ENCODE peak calls at places on chromosome 20, in four cellular contexts. U is COR-L47; V is cardiac fibroblast; L is activated CD8-positive, alpha-beta memory T cell treated with anti-CD3 and anti-CD28 coated beads for 4 hours. P is an unnamed sample.

GRCh38 chr20:8842525-8842924 is 226.4 kb upstream of the PLCB4 start:
- DNase-seq in V (no peak), U (no peak), L (no peak), P (no peak)

GRCh38 chr20:53805895-53806384 is 212.3 kb upstream of the ZNF217 start:
- DNase-seq in U (no peak), L (no peak), V (peak; percentile 45), P (no peak)

GRCh38 chr20:32110727-32111126 is 1.2 kb downstream of the TM9SF4 start:
- DNase-seq in V (no peak), L (no peak), U (no peak), P (no peak)

GRCh38 chr20:8254911-8255582 is 123.0 kb downstream of the PLCB1 start:
- DNase-seq in V (no peak), L (no peak), U (no peak), P (no peak)

GRCh38 chr20:59765599-59766177 is 161.3 kb downstream of the PHACTR3 start:
- DNase-seq in U (no peak), V (no peak), L (no peak), P (no peak)

GRCh38 chr20:45538209-45538798 is 978 bp downstream of the WFDC6 start:
- DNase-seq in U (no peak), V (no peak), L (no peak), P (no peak)

GRCh38 chr20:3164043-3164762 is 4.5 kb upstream of the FASTKD5 start:
- DNase-seq in U (no peak), L (no peak), V (no peak), P (no peak)

GRCh38 chr20:59453634-59454241 is 150.6 kb upstream of the PHACTR3 start:
- DNase-seq in U (no peak), V (no peak), L (no peak), P (no peak)

GRCh38 chr20:35773154-35773751 is 1.4 kb downstream of the PHF20 start:
- DNase-seq in V (peak; percentile 50), U (no peak), L (peak; percentile 21), P (no peak)

GRCh38 chr20:57102566-57102965 is 163.9 kb downstream of the BMP7 start:
- DNase-seq in U (no peak), L (no peak), V (no peak), P (no peak)

GRCh38 chr20:31517373-31517772 is 3.1 kb downstream of the HM13 start:
- DNase-seq in V (peak; percentile 64), U (peak; percentile 61), L (no peak), P (no peak)

GRCh38 chr20:32062776-32063170 is 10.7 kb downstream of the HCK start:
- DNase-seq in L (no peak), V (no peak), U (no peak), P (no peak)

GRCh38 chr20:33627577-33628216 is 34.4 kb upstream of the C20orf144 start:
- DNase-seq in L (no peak), U (no peak), V (no peak), P (no peak)

GRCh38 chr20:1224205-1224604 is 1.6 kb upstream of the RAD21L1 start:
- DNase-seq in V (no peak), L (no peak), U (no peak), P (no peak)

P was measured in NCI-H1417.